ENCODE peak calls at places on chromosomes 1 and 21, in six cellular contexts. M is Kasumi-1, V is T47D, U is memory B cell, T is amygdala, G is MV-4-11. Y is an unnamed sample.

GRCh38 chr1:18919174-18919905 is 17.0 kb upstream of the ALDH4A1 start:
- DNase-seq in M (no peak), V (no peak), U (no peak), T (no peak), G (no peak), Y (no peak)

GRCh38 chr1:221371671-221372070 is 370.2 kb downstream of the DUSP10 start:
- DNase-seq in M (no peak), V (no peak), U (no peak), T (no peak), G (no peak), Y (no peak)

GRCh38 chr21:33299181-33299752 is 25.5 kb upstream of the IFNAR1 start:
- DNase-seq in M (no peak), V (no peak), U (peak), T (no peak), G (peak), Y (peak)

GRCh38 chr1:3658231-3658615 is 5.9 kb downstream of the TP73 start:
- DNase-seq in M (no peak), V (no peak), U (no peak), T (no peak), G (no peak), Y (no peak)

GRCh38 chr1:12697406-12697805 is 18.5 kb upstream of the AADACL3 start:
- DNase-seq in M (no peak), V (no peak), U (no peak), T (no peak), G (no peak), Y (no peak)

GRCh38 chr1:156896490-156897033 is 3.0 kb downstream of the PEAR1 start:
- DNase-seq in M (no peak), V (no peak), U (no peak), T (no peak), G (no peak), Y (no peak)

GRCh38 chr1:89780721-89781120 is 40.1 kb upstream of the LRRC8D start:
- DNase-seq in M (peak), V (peak), U (no peak), T (no peak), G (peak), Y (no peak)

GRCh38 chr1:74772945-74773344 is 40.0 kb downstream of the TYW3 start:
- DNase-seq in M (no peak), V (no peak), U (no peak), T (no peak), G (peak), Y (no peak)

GRCh38 chr1:59497616-59498015 is 200.7 kb downstream of the FGGY start:
- DNase-seq in M (no peak), V (no peak), U (no peak), T (no peak), G (no peak), Y (no peak)

Y was measured in HL-60.